ENCODE peak calls at places on chromosomes 13 and 19, in six cellular contexts. U is A549, E is HepG2, D is SK-N-SH, O is H1, Q is GM12878. V is an unnamed sample.

GRCh38 chr19:29098863-29099481 is 114.0 kb downstream of the UQCRFS1 start:
- DNase-seq in U (peak), Q (no peak), D (no peak), E (no peak), O (no peak), V (no peak)

GRCh38 chr13:76928456-76928855 is 19.9 kb upstream of the ACOD1 start:
- DNase-seq in D (no peak), Q (no peak), E (no peak), O (no peak), U (no peak), V (no peak)

GRCh38 chr13:35514166-35514565 is 37.7 kb upstream of the MAB21L1 start:
- DNase-seq in E (no peak), D (no peak), U (no peak), Q (no peak), O (no peak), V (no peak)

GRCh38 chr13:30253830-30254229 is 53.5 kb downstream of the KATNAL1 start:
- DNase-seq in D (no peak), U (no peak), O (no peak), Q (no peak), E (no peak), V (no peak)

GRCh38 chr19:19278315-19278714 is 5.2 kb upstream of the TM6SF2 start:
- DNase-seq in U (no peak), O (no peak), E (no peak), Q (no peak), D (peak), V (no peak)

GRCh38 chr19:51433092-51433491 is 15.7 kb upstream of the SIGLEC10 start:
- DNase-seq in E (no peak), O (no peak), Q (no peak), U (no peak), D (no peak), V (no peak)

GRCh38 chr13:84672616-84673015 is 790.3 kb upstream of the SLITRK1 start:
- DNase-seq in Q (no peak), O (no peak), E (no peak), D (no peak), U (no peak), V (no peak)

GRCh38 chr13:50222569-50223332 is 207.5 kb downstream of the KCNRG start:
- DNase-seq in O (no peak), E (no peak), D (no peak), U (no peak), Q (no peak), V (peak)

GRCh38 chr19:19202707-19203011 is 555 bp downstream of the NR2C2AP start:
- DNase-seq in E (no peak), U (no peak), D (no peak), Q (no peak), O (no peak), V (no peak)

GRCh38 chr19:48190288-48191284 is 20.1 kb downstream of the ZSWIM9 start:
- DNase-seq in O (peak), Q (no peak), E (peak), U (peak), D (no peak), V (peak)

GRCh38 chr19:6753178-6754031 is 13.8 kb downstream of the SH2D3A start:
- DNase-seq in O (peak), E (peak), D (peak), U (peak), Q (peak), V (peak)

GRCh38 chr13:47188802-47189201 is 291.9 kb upstream of the HTR2A start:
- DNase-seq in U (no peak), Q (no peak), D (no peak), O (no peak), E (no peak), V (no peak)

GRCh38 chr19:10001899-10002298 is 8.4 kb downstream of the COL5A3 start:
- DNase-seq in Q (no peak), D (no peak), E (peak), U (peak), O (peak), V (peak)

GRCh38 chr19:30029721-30030510 is 87.9 kb downstream of the URI1 start:
- DNase-seq in Q (peak), E (no peak), U (peak), D (no peak), O (no peak), V (no peak)

GRCh38 chr13:44399045-44399444 is 25.4 kb downstream of the SERP2 start:
- DNase-seq in D (no peak), O (no peak), E (no peak), Q (no peak), U (no peak), V (no peak)

GRCh38 chr19:48445256-48445605 is 552 bp upstream of the GRWD1 start:
- DNase-seq in O (peak), Q (no peak), D (peak), U (peak), E (peak), V (no peak)

GRCh38 chr13:39417643-39418042 is 185.3 kb downstream of the LHFPL6 start:
- DNase-seq in D (no peak), E (no peak), U (no peak), O (peak), Q (no peak), V (peak)

GRCh38 chr19:46579286-46579944 is 21.7 kb upstream of the CALM3 start:
- DNase-seq in Q (no peak), D (peak), O (peak), U (peak), E (no peak), V (no peak)

GRCh38 chr19:4814625-4815425 is 16.7 kb downstream of the TICAM1 start:
- DNase-seq in Q (no peak), U (peak), O (no peak), D (no peak), E (no peak), V (no peak)

GRCh38 chr13:110396913-110397379 is 89.9 kb downstream of the COL4A2 start:
- DNase-seq in D (no peak), U (peak), E (no peak), O (no peak), Q (no peak), V (no peak)

GRCh38 chr19:38736413-38737280 is 7.6 kb downstream of the CAPN12 start:
- DNase-seq in U (peak), O (peak), D (peak), E (no peak), Q (peak), V (peak)

GRCh38 chr19:19134687-19135158 is 3.6 kb downstream of the TMEM161A start:
- DNase-seq in U (no peak), D (peak), Q (no peak), O (peak), E (no peak), V (peak)

GRCh38 chr13:33349314-33349995 is 63.9 kb upstream of the STARD13 start:
- DNase-seq in Q (no peak), E (no peak), O (no peak), U (no peak), D (no peak), V (peak)

GRCh38 chr13:75633285-75633684 is 2.8 kb upstream of the LMO7 start:
- DNase-seq in E (peak), O (no peak), Q (no peak), U (no peak), D (no peak), V (no peak)

GRCh38 chr19:4390017-4390861 is 10.1 kb downstream of the SH3GL1 start:
- DNase-seq in Q (no peak), O (no peak), E (no peak), U (no peak), D (no peak), V (peak)

GRCh38 chr13:49838989-49839388 is 46.5 kb upstream of the KPNA3 start:
- DNase-seq in Q (no peak), E (peak), O (no peak), D (no peak), U (peak), V (no peak)

GRCh38 chr13:109605846-109606245 is 180.5 kb downstream of the IRS2 start:
- DNase-seq in U (no peak), O (no peak), D (no peak), Q (no peak), E (no peak), V (no peak)

GRCh38 chr13:47474845-47475244 is 526.2 kb downstream of the SUCLA2 start:
- DNase-seq in O (no peak), U (no peak), E (no peak), Q (no peak), D (no peak), V (no peak)

GRCh38 chr19:10817291-10818038 is 18.5 kb downstream of the TMED1 start:
- DNase-seq in Q (no peak), E (no peak), D (peak), U (no peak), O (no peak), V (no peak)

GRCh38 chr13:74115138-74115537 is 19.1 kb downstream of the KLF12 start:
- DNase-seq in Q (no peak), D (no peak), O (no peak), E (no peak), U (no peak), V (no peak)

GRCh38 chr19:52533901-52534300 is 6.4 kb downstream of the ZNF808 start:
- DNase-seq in E (no peak), O (no peak), Q (no peak), D (no peak), U (no peak), V (no peak)

GRCh38 chr13:34654203-34654602 is 287.9 kb upstream of the NBEA start:
- DNase-seq in E (no peak), U (no peak), Q (no peak), O (no peak), D (no peak), V (no peak)

GRCh38 chr19:23817519-23817918 is 58.8 kb upstream of the ZNF681 start:
- DNase-seq in E (peak), Q (no peak), D (peak), O (peak), U (peak), V (peak)

GRCh38 chr13:112995395-112996091 is 26.5 kb downstream of the MCF2L start:
- DNase-seq in U (no peak), Q (no peak), O (no peak), D (no peak), E (no peak), V (no peak)
- TF ChIP-seq MAX in U (no peak), Q (no peak), O (no peak), D (no peak), E (no peak), V (no peak)

DNA sequence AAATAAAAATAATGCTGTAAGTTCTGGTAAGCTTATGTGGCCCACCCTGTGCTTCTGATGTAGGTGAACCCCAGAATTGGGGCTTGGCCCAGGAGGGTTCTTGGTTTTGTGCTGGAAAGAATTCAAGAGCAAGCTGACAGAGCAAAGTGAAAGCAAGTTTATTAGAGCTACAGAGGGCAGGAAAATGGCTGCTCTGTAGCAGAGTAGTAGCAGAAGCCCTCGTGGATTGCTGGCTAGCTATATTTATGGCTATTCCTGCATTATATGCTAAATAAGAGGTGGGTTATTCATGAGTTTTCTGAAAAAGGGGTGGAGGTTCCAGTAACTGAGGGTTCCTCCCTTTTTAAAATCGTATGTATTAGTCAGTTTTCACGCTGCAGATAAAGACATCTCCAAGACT is 20.5 kb upstream of the ZNF599 start:
- DNase-seq in U (no peak), Q (no peak), O (no peak), E (no peak), D (no peak), V (no peak)
- TF ChIP-seq USF2 in U (no peak), Q (no peak), O (no peak), E (no peak), D (no peak), V (no peak)

DNA sequence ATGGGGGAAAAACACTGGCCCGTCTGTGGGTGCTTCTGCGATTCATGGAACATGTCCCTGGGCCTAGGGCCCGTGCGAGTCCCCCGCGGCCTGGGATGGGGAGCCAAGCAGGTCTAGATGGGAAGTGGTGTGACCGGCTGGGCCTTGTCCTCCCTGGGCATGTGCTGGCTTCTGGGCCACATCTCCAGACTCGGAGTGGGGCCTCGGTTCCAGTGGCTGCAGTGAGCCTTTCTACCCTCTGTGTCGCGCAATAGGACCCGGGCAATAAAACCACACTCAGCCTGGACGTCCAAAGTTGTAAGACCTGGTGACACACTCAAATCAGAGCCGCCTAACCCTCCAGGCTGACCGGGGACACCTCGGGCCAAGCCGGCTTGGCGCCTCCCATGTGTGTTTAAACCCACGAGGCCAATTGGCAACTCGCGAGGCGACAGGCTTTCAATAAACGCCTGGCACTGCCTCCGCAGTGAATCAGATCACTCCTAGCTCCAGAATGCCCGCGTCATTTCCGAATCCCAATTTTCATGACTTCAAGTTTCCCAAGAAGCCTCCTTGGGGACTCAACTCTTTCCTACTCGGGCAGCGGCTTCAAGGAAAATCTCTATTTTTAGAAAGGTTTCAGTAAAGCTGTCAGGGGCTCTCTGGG is 57.3 kb downstream of the KLF2 start:
- DNase-seq in Q (no peak), E (no peak), O (no peak), D (no peak), U (no peak), V (no peak)
- TF ChIP-seq MAX in Q (no peak), E (no peak), O (no peak), D (no peak), U (no peak), V (no peak)

DNA sequence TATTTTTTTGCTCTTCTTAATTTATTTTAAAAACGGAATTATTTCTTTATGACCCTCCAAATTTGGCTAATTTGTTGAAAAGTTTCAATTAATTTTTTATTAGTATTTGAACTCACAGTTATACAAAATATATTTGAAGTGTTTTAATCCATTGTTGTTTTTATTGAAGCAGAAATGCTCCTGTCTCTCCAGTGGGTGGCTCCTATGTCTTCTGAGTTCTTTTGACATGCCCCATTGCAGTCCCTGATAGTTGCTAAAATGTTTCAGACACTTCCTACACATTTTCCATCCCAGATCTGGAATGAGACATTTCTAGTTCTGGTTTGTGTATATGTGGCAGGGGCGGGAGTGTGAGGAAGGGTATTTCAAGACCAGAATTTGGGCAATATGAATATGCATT is 579.4 kb upstream of the PRR20A start:
- DNase-seq in O (no peak), Q (no peak), D (no peak), E (no peak), U (no peak), V (no peak)
- TF ChIP-seq USF2 in O (no peak), Q (no peak), D (no peak), E (no peak), U (no peak), V (no peak)

DNA sequence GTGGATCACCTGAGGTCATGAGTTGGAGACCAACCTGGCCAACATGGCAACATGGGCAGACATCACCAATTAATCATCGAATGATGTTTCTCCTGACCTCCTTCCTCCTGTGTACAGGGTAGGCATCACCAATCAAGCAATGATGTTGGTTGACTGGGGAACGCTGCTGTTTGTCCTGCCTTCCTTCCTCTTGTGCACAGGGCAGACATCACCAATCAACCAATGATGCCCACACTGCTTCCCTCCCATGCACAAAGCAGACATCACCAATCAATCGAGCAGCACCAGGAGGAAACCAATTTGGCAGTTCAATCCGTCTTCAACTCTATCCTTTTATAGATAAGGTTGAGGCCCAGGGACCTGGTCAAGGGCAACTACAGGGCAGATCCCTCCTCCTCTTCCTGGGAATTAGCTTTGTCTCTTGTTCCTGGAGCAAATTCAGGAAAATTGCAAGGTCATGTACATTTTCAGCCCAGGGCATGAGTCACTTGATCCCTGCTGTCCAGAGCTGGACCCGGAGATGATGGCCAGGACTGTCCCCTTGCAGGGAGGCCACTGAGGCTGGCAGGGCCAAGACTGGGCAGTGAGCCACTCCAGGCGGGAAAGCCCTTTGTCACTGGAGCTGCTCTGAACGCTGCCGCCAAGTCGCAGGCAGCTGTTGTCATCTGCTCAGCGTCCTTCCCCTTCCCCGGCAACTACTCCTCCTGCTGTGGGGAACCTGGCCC is 5.3 kb upstream of the CSNK1G2 start:
- DNase-seq in U (peak), D (no peak), O (no peak), Q (no peak), E (peak), V (no peak)
- TF ChIP-seq MAX in U (no peak), D (no peak), O (no peak), Q (no peak), E (peak), V (no peak)